ENCODE peak calls at places on chromosomes 12 and 14, in five cellular contexts. R, F, J, D and P are unnamed samples.

GRCh38 chr12:113724703-113725556 is 241.2 kb downstream of the RBM19 start:
- DNase-seq in R (no peak), F (no peak), J (no peak), D (no peak), P (no peak)

GRCh38 chr14:47626151-47627035 is 49.0 kb downstream of the MDGA2 start:
- DNase-seq in R (no peak), F (no peak), J (no peak), D (no peak), P (no peak)

GRCh38 chr12:49059385-49060232 is 985 bp downstream of the KMT2D start:
- DNase-seq in R (peak), F (peak), J (no peak), D (no peak), P (peak)

GRCh38 chr12:64039285-64039871 is 182.7 kb downstream of the KICS2 start:
- DNase-seq in R (peak), F (peak), J (no peak), D (no peak), P (no peak)

GRCh38 chr12:3168775-3169221 is 91.6 kb downstream of the TSPAN9 start:
- DNase-seq in R (peak), F (no peak), J (no peak), D (peak), P (peak)

GRCh38 chr12:25960176-25960575 is 1.7 kb downstream of the RASSF8 start:
- DNase-seq in R (peak), F (peak), J (no peak), D (no peak), P (peak)

GRCh38 chr14:75612157-75612556 is 33.7 kb downstream of the FLVCR2 start:
- DNase-seq in R (no peak), F (no peak), J (no peak), D (no peak), P (no peak)

GRCh38 chr14:64684091-64684490 is 20.1 kb upstream of the PLEKHG3 start:
- DNase-seq in R (peak), F (no peak), J (peak), D (no peak), P (no peak)

GRCh38 chr12:1936406-1937320 is 18.2 kb upstream of the CACNA2D4 start:
- DNase-seq in R (peak), F (no peak), J (no peak), D (no peak), P (peak)

GRCh38 chr14:99679543-99679942 is 4.6 kb upstream of the CYP46A1 start:
- DNase-seq in R (no peak), F (no peak), J (no peak), D (no peak), P (no peak)

GRCh38 chr12:43776498-43776897 is 17.7 kb downstream of the IRAK4 start:
- DNase-seq in R (peak), F (peak), J (peak), D (no peak), P (peak)

GRCh38 chr12:98399532-98399931 is 115.9 kb upstream of the TMPO start:
- DNase-seq in R (peak), F (peak), J (peak), D (peak), P (peak)

GRCh38 chr12:130433411-130433810 is 95.7 kb downstream of the PIWIL1 start:
- DNase-seq in R (no peak), F (no peak), J (no peak), D (no peak), P (no peak)

GRCh38 chr12:67752226-67752732 is 103.7 kb downstream of the DYRK2 start:
- DNase-seq in R (peak), F (no peak), J (no peak), D (no peak), P (peak)

GRCh38 chr12:72271741-72272661 is at the start of gene TRHDE:
- DNase-seq in R (peak), F (peak), J (no peak), D (no peak), P (peak)

GRCh38 chr12:106051853-106052531 is 86.8 kb downstream of the NUAK1 start:
- DNase-seq in R (peak), F (no peak), J (no peak), D (no peak), P (no peak)

GRCh38 chr14:50821471-50822464 is 9.2 kb downstream of the NIN start:
- DNase-seq in R (no peak), F (peak), J (no peak), D (no peak), P (no peak)

GRCh38 chr12:110581951-110582285 is 1.2 kb downstream of the PPTC7 start:
- DNase-seq in R (peak), F (peak), J (no peak), D (no peak), P (peak)

GRCh38 chr12:2262449-2262848 is 209.7 kb downstream of the CACNA1C start:
- DNase-seq in R (no peak), F (no peak), J (no peak), D (no peak), P (no peak)

GRCh38 chr12:107134558-107134957 is 41.2 kb upstream of the CRY1 start:
- DNase-seq in R (no peak), F (peak), J (peak), D (peak), P (peak)

GRCh38 chr12:123107926-123108681 is 42.8 kb downstream of the PITPNM2 start:
- DNase-seq in R (no peak), F (no peak), J (no peak), D (no peak), P (no peak)

GRCh38 chr12:123106640-123107359 is 44.1 kb downstream of the PITPNM2 start:
- DNase-seq in R (no peak), F (no peak), J (no peak), D (no peak), P (peak)

GRCh38 chr12:123104809-123105208 is 46.1 kb downstream of the PITPNM2 start:
- DNase-seq in R (no peak), F (no peak), J (peak), D (no peak), P (no peak)

GRCh38 chr12:123102781-123103503 is 47.9 kb downstream of the PITPNM2 start:
- DNase-seq in R (no peak), F (no peak), J (no peak), D (no peak), P (peak)

DNA sequence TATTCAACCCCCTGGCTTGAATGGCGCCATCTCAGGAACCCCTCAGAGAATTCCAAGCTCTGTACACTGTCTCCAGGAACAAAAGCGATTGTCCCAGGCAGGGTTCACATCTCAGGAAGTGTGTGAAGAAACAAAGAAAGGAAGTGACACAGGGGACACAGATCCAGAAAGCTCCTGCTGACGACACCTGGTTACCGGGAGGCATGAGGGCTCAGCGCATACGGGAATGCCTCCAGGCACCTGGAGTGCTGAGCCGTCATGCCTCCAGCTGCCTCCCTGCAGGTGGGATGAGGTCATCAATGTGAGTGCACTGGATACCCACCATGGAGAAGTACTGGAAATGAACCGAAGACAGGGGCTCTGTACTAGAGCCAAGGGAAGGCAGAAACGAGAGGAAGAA is 45.5 kb downstream of the PITPNM2 start:
- DNase-seq in R (no peak), F (peak), J (no peak), D (peak), P (no peak)
- TF ChIP-seq EZH2 in R (no peak), F (no peak), J (no peak), D (no peak), P (no peak)

GRCh38 chr14:95892142-95892541 is 15.5 kb downstream of the TUNAR start:
- DNase-seq in R (no peak), F (no peak), J (no peak), D (no peak), P (no peak)

GRCh38 chr14:95886366-95886765 is 9.7 kb downstream of the TUNAR start:
- DNase-seq in R (no peak), F (no peak), J (no peak), D (no peak), P (no peak)

GRCh38 chr14:95887351-95887750 is 10.7 kb downstream of the TUNAR start:
- DNase-seq in R (no peak), F (no peak), J (no peak), D (no peak), P (no peak)

GRCh38 chr14:95891742-95892141 is 15.1 kb downstream of the TUNAR start:
- DNase-seq in R (peak), F (no peak), J (no peak), D (no peak), P (peak)

DNA sequence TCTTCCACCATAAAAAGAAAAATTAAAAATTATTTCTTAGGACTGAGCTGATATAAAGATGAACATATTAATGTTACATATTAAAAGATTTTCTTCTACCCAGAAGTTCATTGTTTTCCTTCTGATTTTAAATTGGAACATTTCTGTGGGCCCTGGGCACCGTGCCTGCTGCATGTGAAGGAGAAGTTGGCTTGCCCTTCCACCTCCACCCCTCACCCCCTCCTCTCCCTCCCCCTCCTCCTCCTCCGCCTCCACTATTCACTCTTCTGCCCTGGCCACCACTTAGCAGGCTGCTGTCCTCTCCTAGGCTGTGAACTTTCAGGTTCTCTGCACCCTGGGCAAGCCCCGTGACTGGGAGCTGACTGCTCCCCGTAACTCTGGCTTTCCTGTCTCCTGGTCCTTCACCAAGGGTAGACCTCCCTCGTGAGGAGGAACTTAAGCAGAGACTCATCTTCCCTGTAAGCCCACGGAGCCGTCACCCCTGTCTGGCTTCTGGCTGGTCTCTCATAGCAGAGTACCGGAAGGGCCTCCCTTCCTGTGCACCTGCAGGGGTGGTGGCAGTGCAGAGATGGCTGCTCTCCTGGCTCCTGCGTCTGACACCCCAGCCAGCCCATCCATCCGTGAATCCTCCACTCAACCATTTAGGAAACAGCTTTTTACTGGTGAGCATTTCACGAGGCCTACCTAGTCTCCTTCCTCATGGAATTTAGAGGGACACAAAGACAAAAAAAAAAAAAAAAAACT is 12.8 kb downstream of the TUNAR start:
- DNase-seq in R (no peak), F (no peak), J (no peak), D (no peak), P (no peak)
- H3K4me2 ChIP-seq in R (no peak), F (no peak), J (no peak), D (no peak), P (no peak)

GRCh38 chr14:93048843-93049242 is 66.9 kb downstream of the ITPK1 start:
- DNase-seq in R (no peak), F (no peak), J (no peak), D (no peak), P (no peak)

GRCh38 chr14:93049295-93049694 is 66.4 kb downstream of the ITPK1 start:
- DNase-seq in R (no peak), F (no peak), J (no peak), D (no peak), P (no peak)

GRCh38 chr14:93049867-93050331 is 65.8 kb downstream of the ITPK1 start:
- DNase-seq in R (no peak), F (no peak), J (no peak), D (no peak), P (no peak)

GRCh38 chr14:93051600-93052546 is 63.9 kb downstream of the ITPK1 start:
- DNase-seq in R (no peak), F (peak), J (no peak), D (peak), P (no peak)

DNA sequence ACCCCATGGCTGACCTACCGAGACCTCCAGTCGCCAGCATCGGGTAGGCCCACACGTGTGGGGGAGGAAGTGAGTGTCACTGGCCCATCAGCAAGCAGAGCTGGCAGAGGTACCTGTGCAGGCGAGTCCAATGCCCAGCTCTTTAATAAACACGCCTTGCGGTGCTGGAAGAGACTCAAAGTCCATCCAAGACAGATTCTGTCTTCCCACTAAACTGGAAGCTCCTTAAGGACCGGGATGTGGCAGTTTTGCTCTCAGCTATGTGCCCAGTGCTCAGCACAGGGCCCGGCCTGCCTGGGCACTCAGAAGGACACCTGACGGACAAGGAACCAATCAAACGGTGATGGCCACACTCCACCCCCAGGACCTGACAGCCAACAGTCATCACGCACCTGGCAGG is 65.0 kb downstream of the ITPK1 start:
- DNase-seq in R (no peak), F (no peak), J (no peak), D (no peak), P (no peak)
- TF ChIP-seq EZH2 in R (no peak), F (no peak), J (no peak), D (no peak), P (no peak)

DNA sequence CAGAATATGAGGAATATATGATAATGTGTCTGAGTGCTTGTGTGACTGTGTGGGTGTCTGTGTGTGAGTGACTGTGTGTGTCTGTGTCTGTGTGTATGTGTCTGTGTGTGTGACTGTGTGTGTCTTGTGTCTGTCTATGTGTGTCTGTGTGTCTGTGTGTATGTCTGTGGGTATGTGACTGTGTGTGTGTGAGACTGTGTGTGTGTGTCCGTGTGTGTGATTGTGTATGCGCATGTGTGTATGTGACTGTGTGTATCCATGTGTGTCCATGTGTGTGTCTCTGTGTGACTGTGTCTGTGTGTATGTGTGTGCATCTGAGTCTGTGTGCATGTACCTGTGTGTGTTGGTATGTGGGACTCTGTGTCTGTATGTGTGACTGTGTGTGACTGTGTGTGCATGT is 1361.2 kb upstream of the TMEM132C start:
- DNase-seq in R (no peak), F (no peak), J (no peak), D (no peak), P (no peak)
- H3K4me2 ChIP-seq in R (no peak), F (no peak), J (no peak), D (no peak), P (no peak)

DNA sequence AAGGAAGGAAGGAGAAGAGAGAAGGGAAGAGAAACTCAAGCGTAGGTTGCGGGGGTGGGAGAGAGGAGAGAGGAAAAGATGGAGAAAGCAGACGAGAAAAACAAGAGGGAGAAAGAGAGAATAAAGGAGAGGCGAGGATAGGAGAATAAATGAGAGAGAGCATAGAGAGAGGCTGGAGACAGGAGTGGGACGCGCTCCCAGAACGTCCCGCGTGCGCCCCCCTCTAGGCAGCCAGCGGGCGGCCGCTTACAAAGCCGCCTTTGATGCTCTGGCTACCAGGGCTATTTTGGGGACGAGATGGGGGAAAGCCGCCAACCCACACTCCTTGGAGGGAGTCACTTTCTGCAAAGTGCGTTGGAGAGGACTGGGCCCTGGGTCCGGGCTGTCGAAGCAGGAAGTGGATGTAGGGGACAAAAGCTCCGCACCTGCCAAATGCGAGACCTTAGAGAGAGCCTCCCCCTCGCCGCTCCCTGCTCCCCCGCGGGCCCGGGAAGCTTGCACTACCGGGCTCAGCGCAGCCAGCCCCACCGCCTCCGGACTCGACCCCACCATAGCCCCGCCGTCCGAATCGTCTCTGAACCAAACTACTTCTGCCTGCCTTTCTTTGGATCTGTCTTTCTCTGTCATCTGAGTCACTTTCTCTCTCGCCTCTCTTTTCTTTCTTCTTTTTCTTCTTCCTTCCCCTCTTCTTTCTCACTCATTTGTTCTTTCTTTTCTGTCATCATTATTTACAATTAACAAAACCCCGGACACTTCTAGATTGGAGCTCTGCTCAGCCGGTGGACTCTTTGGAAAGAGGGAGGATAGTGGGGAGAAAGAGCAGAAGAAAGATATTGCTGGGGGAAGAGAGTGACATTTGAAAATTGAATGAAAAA is 8.0 kb downstream of the ASCL1 start:
- DNase-seq in R (no peak), F (peak), J (no peak), D (no peak), P (no peak)
- TF ChIP-seq EZH2 in R (no peak), F (peak), J (no peak), D (peak), P (no peak)